ENCODE peak calls at places on chromosomes 12 and 14, in eight cellular contexts. N, P, E, C, I, U, D and Q are unnamed samples.

GRCh38 chr12:112927925-112928324 is 10.3 kb upstream of the OAS3 start:
- DNase-seq in N (no peak), P (no peak), E (no peak), C (no peak), I (no peak), U (no peak), D (no peak), Q (no peak)

GRCh38 chr12:4909734-4910501 is at the start of gene KCNA1:
- DNase-seq in N (peak), P (no peak), E (no peak), C (peak), I (no peak), U (no peak), D (no peak), Q (no peak)

GRCh38 chr14:73277376-73277775 is 40.1 kb downstream of the PAPLN start:
- DNase-seq in N (no peak), P (no peak), E (no peak), C (no peak), I (no peak), U (no peak), D (no peak), Q (no peak)

GRCh38 chr14:104432611-104433231 is 146.8 kb upstream of the C14orf180 start:
- DNase-seq in N (no peak), P (no peak), E (no peak), C (no peak), I (no peak), U (no peak), D (no peak), Q (no peak)

GRCh38 chr14:75549169-75549568 is 26.9 kb downstream of the BATF start:
- DNase-seq in N (no peak), P (no peak), E (no peak), C (no peak), I (no peak), U (no peak), D (no peak), Q (no peak)

GRCh38 chr12:47778842-47779241 is 5.8 kb downstream of the SLC48A1 start:
- DNase-seq in N (peak), P (no peak), E (no peak), C (no peak), I (no peak), U (no peak), D (no peak), Q (no peak)

GRCh38 chr12:107405436-107405835 is 280.2 kb upstream of the PWP1 start:
- DNase-seq in N (no peak), P (no peak), E (no peak), C (no peak), I (no peak), U (peak), D (no peak), Q (peak)

GRCh38 chr14:92986254-92987147 is 63.6 kb downstream of the CHGA start:
- DNase-seq in N (peak), P (peak), E (no peak), C (no peak), I (no peak), U (peak), D (peak), Q (peak)

GRCh38 chr12:23757541-23757962 is 191.9 kb downstream of the SOX5 start:
- DNase-seq in N (no peak), P (peak), E (no peak), C (no peak), I (no peak), U (no peak), D (no peak), Q (no peak)

GRCh38 chr12:50505386-50505827 is 622 bp downstream of the DIP2B start:
- DNase-seq in N (peak), P (no peak), E (no peak), C (no peak), I (peak), U (no peak), D (no peak), Q (peak)

GRCh38 chr12:49017764-49018281 is 753 bp downstream of the PRKAG1 start:
- DNase-seq in N (no peak), P (peak), E (no peak), C (no peak), I (peak), U (peak), D (no peak), Q (no peak)

GRCh38 chr14:57375156-57375555 is 15.2 kb upstream of the NAA30 start:
- DNase-seq in N (no peak), P (no peak), E (no peak), C (peak), I (no peak), U (no peak), D (no peak), Q (no peak)

GRCh38 chr12:42129595-42130204 is 15.0 kb downstream of the GXYLT1 start:
- DNase-seq in N (peak), P (peak), E (no peak), C (peak), I (peak), U (no peak), D (no peak), Q (no peak)

GRCh38 chr14:67940894-67941455 is 121.4 kb downstream of the RAD51B start:
- DNase-seq in N (no peak), P (no peak), E (peak), C (no peak), I (no peak), U (peak), D (peak), Q (no peak)

GRCh38 chr12:122172262-122172939 is 1.6 kb downstream of the IL31 start:
- DNase-seq in N (no peak), P (no peak), E (no peak), C (no peak), I (no peak), U (no peak), D (no peak), Q (no peak)

GRCh38 chr12:54374555-54375257 is 9.8 kb downstream of the ZNF385A start:
- DNase-seq in N (peak), P (no peak), E (no peak), C (no peak), I (no peak), U (peak), D (no peak), Q (no peak)

GRCh38 chr12:66683073-66683472 is 4.2 kb upstream of the GRIP1 start:
- DNase-seq in N (no peak), P (no peak), E (no peak), C (no peak), I (no peak), U (no peak), D (no peak), Q (no peak)

GRCh38 chr12:32419520-32419960 is 20.2 kb downstream of the FGD4 start:
- DNase-seq in N (no peak), P (no peak), E (no peak), C (no peak), I (no peak), U (no peak), D (peak), Q (no peak)

GRCh38 chr12:65779091-65779642 is 45.1 kb upstream of the HMGA2 start:
- DNase-seq in N (no peak), P (no peak), E (no peak), C (no peak), I (no peak), U (no peak), D (no peak), Q (no peak)

GRCh38 chr14:73567951-73568885 is 795 bp upstream of the ACOT2 start:
- DNase-seq in N (no peak), P (peak), E (no peak), C (no peak), I (no peak), U (no peak), D (no peak), Q (no peak)

GRCh38 chr14:23101986-23102625 is 2.7 kb downstream of the CIROP start:
- DNase-seq in N (no peak), P (no peak), E (no peak), C (no peak), I (no peak), U (no peak), D (no peak), Q (no peak)

GRCh38 chr12:6606331-6607131 is 648 bp downstream of the CHD4 start:
- DNase-seq in N (peak), P (peak), E (no peak), C (no peak), I (peak), U (peak), D (no peak), Q (peak)

GRCh38 chr14:63388766-63389431 is 70.2 kb upstream of the GPHB5 start:
- DNase-seq in N (peak), P (peak), E (peak), C (peak), I (peak), U (peak), D (peak), Q (no peak)

GRCh38 chr12:95201056-95201670 is 16.1 kb downstream of the FGD6 start:
- DNase-seq in N (no peak), P (no peak), E (no peak), C (no peak), I (no peak), U (no peak), D (no peak), Q (no peak)

GRCh38 chr12:54417712-54418440 is 1.2 kb downstream of the ITGA5 start:
- DNase-seq in N (no peak), P (no peak), E (no peak), C (no peak), I (no peak), U (no peak), D (no peak), Q (no peak)

GRCh38 chr12:112314981-112315380 is 67.2 kb downstream of the HECTD4 start:
- DNase-seq in N (no peak), P (no peak), E (no peak), C (peak), I (no peak), U (no peak), D (no peak), Q (no peak)

GRCh38 chr14:89399594-89400068 is 17.4 kb downstream of the FOXN3 start:
- DNase-seq in N (no peak), P (peak), E (peak), C (no peak), I (no peak), U (no peak), D (peak), Q (no peak)

GRCh38 chr12:30965613-30965985 is 39.1 kb downstream of the TSPAN11 start:
- DNase-seq in N (no peak), P (peak), E (no peak), C (no peak), I (no peak), U (no peak), D (no peak), Q (no peak)

GRCh38 chr12:97642906-97643305 is 180.3 kb downstream of the RMST start:
- DNase-seq in N (no peak), P (no peak), E (no peak), C (no peak), I (no peak), U (no peak), D (no peak), Q (no peak)

GRCh38 chr12:110102255-110102654 is 21.9 kb upstream of the IFT81 start:
- DNase-seq in N (peak), P (peak), E (no peak), C (peak), I (peak), U (peak), D (no peak), Q (no peak)

GRCh38 chr12:115312901-115313300 is 628.9 kb upstream of the TBX3 start:
- DNase-seq in N (no peak), P (no peak), E (no peak), C (no peak), I (no peak), U (no peak), D (no peak), Q (no peak)

GRCh38 chr14:75003250-75004027 is 718 bp downstream of the EIF2B2 start:
- DNase-seq in N (no peak), P (no peak), E (no peak), C (no peak), I (peak), U (no peak), D (no peak), Q (no peak)

GRCh38 chr12:68568878-68569569 is 41.7 kb upstream of the RAP1B start:
- DNase-seq in N (no peak), P (no peak), E (no peak), C (peak), I (no peak), U (no peak), D (no peak), Q (no peak)

GRCh38 chr12:124754949-124755800 is 108.5 kb downstream of the SCARB1 start:
- DNase-seq in N (peak), P (no peak), E (no peak), C (peak), I (peak), U (peak), D (peak), Q (peak)

GRCh38 chr12:90262261-90262660 is 553.6 kb upstream of the ATP2B1 start:
- DNase-seq in N (no peak), P (no peak), E (no peak), C (no peak), I (no peak), U (no peak), D (no peak), Q (no peak)

GRCh38 chr12:123115409-123116111 is 35.3 kb downstream of the PITPNM2 start:
- DNase-seq in N (peak), P (no peak), E (peak), C (no peak), I (no peak), U (peak), D (peak), Q (peak)

GRCh38 chr12:106248177-106248848 is 493 bp upstream of the CKAP4 start:
- DNase-seq in N (peak), P (peak), E (no peak), C (no peak), I (no peak), U (peak), D (peak), Q (peak)